ENCODE peak calls at places on chromosomes 13 and 19, in seven cellular contexts. I is heart right ventricle, B is gastrocnemius medialis, U is tibial artery, S is neural crest cell, O is cardiac muscle cell, M is ascending aorta. A is an unnamed sample.

GRCh38 chr13:47650221-47650620 is 350.9 kb downstream of the SUCLA2 start:
- DNase-seq in O (no peak), B (no peak), M (no peak), I (no peak), S (no peak), U (no peak), A (no peak)

GRCh38 chr13:102405499-102406079 is 3.7 kb upstream of the FGF14 start:
- DNase-seq in M (no peak), S (no peak), I (no peak), B (no peak), O (no peak), U (no peak), A (no peak)

GRCh38 chr19:37251308-37252229 is 33.6 kb downstream of the ZNF383 start:
- DNase-seq in O (peak), I (peak), S (no peak), B (peak), U (peak), M (peak), A (no peak)

GRCh38 chr19:53076984-53077383 is 26.2 kb downstream of the ZNF160 start:
- DNase-seq in O (peak), B (no peak), M (no peak), U (no peak), S (peak), I (peak), A (no peak)

GRCh38 chr13:44719857-44720671 is 143.9 kb upstream of the TSC22D1 start:
- DNase-seq in U (peak), M (no peak), S (no peak), B (peak), O (peak), I (no peak), A (no peak)

GRCh38 chr13:113820813-113821651 is 42.8 kb downstream of the GAS6 start:
- DNase-seq in O (peak), U (peak), S (no peak), I (peak), B (peak), M (peak), A (no peak)

GRCh38 chr19:30236006-30236405 is 136.2 kb upstream of the ZNF536 start:
- DNase-seq in U (no peak), S (no peak), O (no peak), I (no peak), M (no peak), B (no peak), A (no peak)

GRCh38 chr19:39444598-39445257 is 654 bp upstream of the SUPT5H start:
- DNase-seq in M (no peak), O (peak), S (no peak), U (no peak), I (no peak), B (no peak), A (no peak)

GRCh38 chr13:98246538-98247172 is 69.6 kb upstream of the RNF113B start:
- DNase-seq in U (no peak), M (no peak), S (no peak), B (no peak), O (no peak), I (no peak), A (no peak)

GRCh38 chr13:76632388-76633044 is 253.7 kb downstream of the KCTD12 start:
- DNase-seq in M (no peak), U (no peak), I (no peak), B (no peak), S (no peak), O (peak), A (no peak)

GRCh38 chr13:80305737-80306136 is 35.2 kb downstream of the SPRY2 start:
- DNase-seq in S (no peak), O (peak), M (no peak), B (no peak), I (no peak), U (no peak), A (no peak)

GRCh38 chr13:26656919-26657318 is 99.4 kb downstream of the WASF3 start:
- DNase-seq in S (no peak), B (no peak), U (no peak), I (no peak), O (peak), M (no peak), A (no peak)

GRCh38 chr13:106917024-106917491 is 349.1 kb upstream of the ARGLU1 start:
- DNase-seq in B (no peak), U (no peak), O (peak), S (no peak), M (no peak), I (peak), A (no peak)

GRCh38 chr19:48044561-48044960 is 682 bp upstream of the CABP5 start:
- DNase-seq in I (no peak), O (no peak), S (no peak), U (no peak), B (no peak), M (no peak), A (no peak)

GRCh38 chr13:29845440-29846056 is 4.9 kb downstream of the UBL3 start:
- DNase-seq in B (no peak), M (no peak), O (peak), S (no peak), U (no peak), I (no peak), A (no peak)

GRCh38 chr19:5504115-5504514 is 48.9 kb downstream of the ZNRF4 start:
- DNase-seq in S (no peak), U (no peak), B (no peak), I (no peak), O (no peak), M (no peak), A (no peak)

GRCh38 chr19:5498817-5499535 is 43.8 kb downstream of the ZNRF4 start:
- DNase-seq in S (peak), B (no peak), I (no peak), M (no peak), U (no peak), O (no peak), A (no peak)

GRCh38 chr19:5501907-5502306 is 46.7 kb downstream of the ZNRF4 start:
- DNase-seq in I (no peak), U (no peak), M (no peak), S (no peak), O (no peak), B (no peak), A (no peak)

GRCh38 chr19:5507056-5507624 is 51.9 kb downstream of the ZNRF4 start:
- DNase-seq in I (no peak), M (no peak), U (no peak), S (no peak), B (no peak), O (no peak), A (no peak)

DNA sequence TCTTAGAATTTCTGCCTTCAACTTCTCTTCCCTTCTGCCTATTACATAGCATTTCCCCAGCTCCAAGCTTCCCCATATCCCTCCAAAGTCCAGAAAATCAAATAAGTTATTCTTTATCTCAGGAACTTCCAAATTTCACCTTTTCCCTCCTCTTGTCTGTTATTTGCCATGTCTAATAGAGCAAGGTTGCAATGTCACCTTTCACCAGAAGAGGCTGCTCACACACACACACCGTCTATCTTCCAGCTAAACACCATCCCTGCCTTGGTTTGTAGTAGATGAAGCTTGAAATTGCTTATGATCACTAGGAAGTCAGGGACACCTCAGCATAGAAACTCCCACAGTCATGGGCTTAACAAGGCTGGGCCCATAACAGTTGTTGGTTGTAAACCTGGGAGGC is 48.4 kb downstream of the ZNRF4 start:
- DNase-seq in U (no peak), B (no peak), I (no peak), S (no peak), M (no peak), O (no peak), A (no peak)
- TF ChIP-seq CTCF in U (no peak), B (no peak), I (no peak), S (no peak), M (no peak), O (no peak), A (peak)

DNA sequence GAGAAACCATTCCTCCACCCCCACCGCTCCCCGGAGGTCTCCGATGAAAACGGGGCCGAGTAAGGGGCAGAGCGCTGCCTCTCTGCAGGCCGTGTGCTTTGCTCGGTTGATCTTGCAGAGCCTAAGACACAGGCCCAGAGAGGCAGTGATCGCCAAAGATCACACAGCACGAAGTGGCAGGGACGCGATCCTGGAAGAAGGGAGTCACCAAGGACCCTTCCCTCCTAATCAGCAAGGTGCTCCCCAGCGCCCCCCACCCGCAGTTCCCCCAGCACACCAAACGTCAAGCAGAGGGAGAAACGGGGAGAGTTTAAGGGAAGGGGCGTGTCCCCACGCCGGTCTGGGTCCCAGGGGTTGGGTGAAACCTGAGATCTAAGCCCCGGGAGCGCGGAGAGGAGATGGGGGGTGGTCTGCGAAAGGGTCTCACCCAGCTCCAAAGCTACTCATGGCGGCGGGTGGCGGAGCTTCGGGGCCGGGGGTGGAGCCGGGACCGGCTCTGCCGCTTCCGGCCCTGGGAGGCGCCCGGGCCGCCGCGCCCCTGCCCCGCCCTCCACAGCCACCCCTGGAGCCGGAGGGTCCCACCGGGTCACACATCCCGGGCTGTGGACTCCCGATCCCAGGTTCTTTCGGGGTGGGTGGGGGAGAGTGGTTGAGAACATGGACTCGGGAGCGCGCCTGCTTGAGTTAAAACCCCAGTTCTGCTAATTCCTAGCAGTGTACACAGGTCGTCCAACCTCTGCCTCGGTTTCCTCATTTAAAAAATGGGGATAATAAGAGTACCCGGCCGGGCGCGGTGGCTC is at the start of gene EML2:
- DNase-seq in U (peak), I (peak), B (no peak), S (peak), M (no peak), O (peak), A (peak)
- TF ChIP-seq CTCF in U (no peak), I (peak), B (no peak), S (no peak), M (no peak), O (peak), A (no peak)

DNA sequence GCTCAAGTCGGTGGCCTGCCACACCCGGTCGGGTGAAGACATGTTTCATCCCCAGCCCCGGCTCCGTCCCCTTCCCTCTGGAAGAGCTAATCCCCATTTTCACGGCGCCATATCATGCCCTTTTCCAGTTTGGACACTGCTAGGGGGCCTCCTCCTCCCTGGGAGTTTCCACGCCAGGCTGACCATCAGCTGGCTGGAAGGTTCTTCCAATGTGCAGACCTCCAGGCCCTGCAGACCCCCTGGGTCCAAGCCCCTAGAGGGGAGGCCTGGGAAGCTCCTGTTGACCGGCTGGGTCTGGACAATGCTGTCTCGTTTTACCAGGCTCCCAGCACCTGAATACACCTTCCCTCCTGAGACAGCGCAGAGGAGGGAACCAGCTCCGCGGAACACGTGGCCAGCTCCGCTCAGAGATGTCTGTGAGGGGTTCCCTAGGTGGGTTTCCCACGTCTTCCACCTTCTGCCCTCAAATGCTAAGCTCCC is 44.7 kb upstream of the RANBP3 start:
- DNase-seq in M (no peak), U (no peak), I (no peak), B (no peak), S (no peak), O (no peak), A (no peak)
- TF ChIP-seq CTCF in M (no peak), U (no peak), I (no peak), B (no peak), S (no peak), O (no peak), A (peak)

GRCh38 chr19:13965926-13966683 is 13.8 kb downstream of the DCAF15 start:
- DNase-seq in U (no peak), B (no peak), S (no peak), M (no peak), I (no peak), O (no peak), A (no peak)
- TF ChIP-seq CTCF in U (no peak), B (no peak), S (no peak), M (no peak), I (no peak), O (no peak), A (no peak)

GRCh38 chr13:37479901-37480300 is 118.7 kb downstream of the POSTN start:
- DNase-seq in B (no peak), I (no peak), U (no peak), M (no peak), S (no peak), O (peak), A (no peak)
- TF ChIP-seq CTCF in B (no peak), I (no peak), U (no peak), M (no peak), S (no peak), O (no peak), A (no peak)